ENCODE peak calls at places on chromosome 22, in four cellular contexts. F is GM12878, U is H1, X is HepG2. N is an unnamed sample.

GRCh38 chr22:44489026-44489425 is 9.0 kb downstream of the RTL6 start:
- DNase-seq in F (no peak), U (no peak), X (no peak), N (no peak)

GRCh38 chr22:37627545-37627944 is 11.9 kb upstream of the SH3BP1 start:
- DNase-seq in F (no peak), U (no peak), X (no peak), N (no peak)

GRCh38 chr22:33038836-33039235 is 19.3 kb downstream of the SYN3 start:
- DNase-seq in F (no peak), U (no peak), X (no peak), N (no peak)

GRCh38 chr22:47194476-47195155 is 432.2 kb downstream of the TBC1D22A start:
- DNase-seq in F (no peak), U (no peak), X (no peak), N (no peak)

GRCh38 chr22:44246615-44247326 is 66.0 kb downstream of the SHISAL1 start:
- DNase-seq in F (no peak), U (peak), X (no peak), N (no peak)

GRCh38 chr22:44133901-44134511 is 46.7 kb upstream of the PARVG start:
- DNase-seq in F (no peak), U (no peak), X (no peak), N (no peak)

GRCh38 chr22:37624017-37624365 is 15.4 kb downstream of the GGA1 start:
- DNase-seq in F (no peak), U (no peak), X (no peak), N (no peak)

GRCh38 chr22:38032681-38033521 is 24.3 kb upstream of the PICK1 start:
- DNase-seq in F (no peak), U (no peak), X (peak), N (no peak)

GRCh38 chr22:36184433-36185035 is 17.1 kb downstream of the APOL4 start:
- DNase-seq in F (no peak), U (no peak), X (no peak), N (no peak)

GRCh38 chr22:32203181-32204105 is 1.4 kb downstream of the RFPL2 start:
- DNase-seq in F (no peak), U (peak), X (no peak), N (no peak)

GRCh38 chr22:37817705-37818311 is 5.4 kb upstream of the GALR3 start:
- DNase-seq in F (no peak), U (peak), X (peak), N (peak)

GRCh38 chr22:16933924-16934282 is 74.1 kb downstream of the GAB4 start:
- DNase-seq in F (no peak), U (no peak), X (no peak), N (no peak)

GRCh38 chr22:36156515-36157419 is 3.8 kb downstream of the APOL3 start:
- DNase-seq in F (no peak), U (no peak), X (peak), N (no peak)

GRCh38 chr22:46045459-46046298 is 68.7 kb upstream of the WNT7B start:
- DNase-seq in F (no peak), U (no peak), X (no peak), N (no peak)

GRCh38 chr22:48739348-48740085 is 1088.2 kb downstream of the BRD1 start:
- DNase-seq in F (no peak), U (no peak), X (no peak), N (no peak)

GRCh38 chr22:44753189-44754042 is 1.0 kb downstream of the ARHGAP8 start:
- DNase-seq in F (no peak), U (no peak), X (no peak), N (no peak)

GRCh38 chr22:32904044-32904443 is 102.5 kb downstream of the TIMP3 start:
- DNase-seq in F (no peak), U (no peak), X (peak), N (peak)

GRCh38 chr22:24592144-24592845 is 578 bp downstream of the LRRC75B start:
- DNase-seq in F (no peak), U (peak), X (no peak), N (no peak)

GRCh38 chr22:25420925-25421904 is 143.3 kb upstream of the GRK3 start:
- DNase-seq in F (no peak), U (peak), X (no peak), N (no peak)

GRCh38 chr22:46775789-46776485 is 13.5 kb downstream of the TBC1D22A start:
- DNase-seq in F (no peak), U (no peak), X (peak), N (no peak)

GRCh38 chr22:37545703-37546435 is 14.4 kb upstream of the CDC42EP1 start:
- DNase-seq in F (no peak), U (peak), X (peak), N (no peak)

GRCh38 chr22:26327306-26327705 is 101.8 kb upstream of the ASPHD2 start:
- DNase-seq in F (no peak), U (no peak), X (no peak), N (no peak)

GRCh38 chr22:47061226-47061625 is 298.8 kb downstream of the TBC1D22A start:
- DNase-seq in F (no peak), U (no peak), X (no peak), N (no peak)

GRCh38 chr22:45524157-45524556 is 21.5 kb downstream of the FBLN1 start:
- DNase-seq in F (no peak), U (no peak), X (no peak), N (no peak)

GRCh38 chr22:24486501-24486921 is 8.6 kb upstream of the UPB1 start:
- DNase-seq in F (no peak), U (no peak), X (peak), N (no peak)

GRCh38 chr22:48706934-48707748 is 1120.5 kb downstream of the BRD1 start:
- DNase-seq in F (no peak), U (no peak), X (no peak), N (no peak)

GRCh38 chr22:34804588-34804987 is 261.4 kb upstream of the ISX start:
- DNase-seq in F (no peak), U (no peak), X (no peak), N (no peak)

GRCh38 chr22:28547132-28547842 is 132.4 kb downstream of the TTC28 start:
- DNase-seq in F (no peak), U (no peak), X (no peak), N (no peak)

GRCh38 chr22:30062256-30062655 is 18.0 kb upstream of the HORMAD2 start:
- DNase-seq in F (no peak), U (no peak), X (no peak), N (no peak)

GRCh38 chr22:48404801-48405447 is 1422.7 kb downstream of the BRD1 start:
- DNase-seq in F (no peak), U (peak), X (no peak), N (no peak)

GRCh38 chr22:35531202-35531601 is 9.4 kb upstream of the RASD2 start:
- DNase-seq in F (no peak), U (no peak), X (no peak), N (no peak)

GRCh38 chr22:18980829-18981228 is 44.7 kb upstream of the PRODH start:
- DNase-seq in F (no peak), U (no peak), X (no peak), N (no peak)

GRCh38 chr22:30079952-30080533 is at the start of gene HORMAD2:
- DNase-seq in F (no peak), U (peak), X (no peak), N (no peak)

GRCh38 chr22:44567846-44568493 is 69.9 kb upstream of the RTL6 start:
- DNase-seq in F (no peak), U (no peak), X (peak), N (no peak)

GRCh38 chr22:33109532-33110148 is 51.5 kb upstream of the SYN3 start:
- DNase-seq in F (no peak), U (no peak), X (no peak), N (no peak)

GRCh38 chr22:35425971-35426800 is 26.2 kb downstream of the MCM5 start:
- DNase-seq in F (no peak), U (no peak), X (no peak), N (no peak)

GRCh38 chr22:24758164-24758799 is 16.2 kb downstream of the PIWIL3 start:
- DNase-seq in F (no peak), U (peak), X (peak), N (peak)

GRCh38 chr22:30602049-30602448 is 4.9 kb upstream of the TCN2 start:
- DNase-seq in F (no peak), U (no peak), X (peak), N (no peak)

DNA sequence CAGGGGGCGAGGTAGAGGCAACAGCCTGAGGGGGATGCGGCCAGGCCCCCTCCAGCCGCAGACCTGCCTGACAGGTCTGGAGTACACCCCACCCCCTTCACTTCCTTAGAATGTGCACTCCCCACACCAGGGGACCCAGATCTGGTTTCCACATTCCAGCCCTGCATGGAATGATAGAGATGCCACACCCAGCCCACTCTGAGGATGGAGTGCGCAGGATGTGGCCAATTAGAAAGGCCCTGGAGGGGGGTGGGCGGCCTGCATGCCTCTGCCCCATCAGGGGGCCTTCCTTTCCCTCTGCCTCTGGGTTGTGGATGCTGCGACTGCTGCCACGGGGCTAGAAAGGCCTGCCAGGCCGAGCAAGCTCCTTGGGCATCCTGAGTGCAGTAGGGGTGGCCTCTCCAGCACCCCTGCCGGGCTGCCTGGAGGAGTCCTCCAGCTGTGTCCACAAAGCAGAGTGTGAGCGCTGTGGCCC is 28.2 kb upstream of the MGAT3 start:
- DNase-seq in F (no peak), U (peak), X (no peak), N (no peak)
- TF ChIP-seq SP1 in F (no peak), U (peak), X (no peak), N (no peak)

GRCh38 chr22:22712092-22712658 is 67.8 kb downstream of the GGTLC2 start:
- DNase-seq in F (no peak), U (no peak), X (no peak), N (no peak)
- TF ChIP-seq SUZ12 in F (no peak), U (no peak), X (no peak), N (no peak)

DNA sequence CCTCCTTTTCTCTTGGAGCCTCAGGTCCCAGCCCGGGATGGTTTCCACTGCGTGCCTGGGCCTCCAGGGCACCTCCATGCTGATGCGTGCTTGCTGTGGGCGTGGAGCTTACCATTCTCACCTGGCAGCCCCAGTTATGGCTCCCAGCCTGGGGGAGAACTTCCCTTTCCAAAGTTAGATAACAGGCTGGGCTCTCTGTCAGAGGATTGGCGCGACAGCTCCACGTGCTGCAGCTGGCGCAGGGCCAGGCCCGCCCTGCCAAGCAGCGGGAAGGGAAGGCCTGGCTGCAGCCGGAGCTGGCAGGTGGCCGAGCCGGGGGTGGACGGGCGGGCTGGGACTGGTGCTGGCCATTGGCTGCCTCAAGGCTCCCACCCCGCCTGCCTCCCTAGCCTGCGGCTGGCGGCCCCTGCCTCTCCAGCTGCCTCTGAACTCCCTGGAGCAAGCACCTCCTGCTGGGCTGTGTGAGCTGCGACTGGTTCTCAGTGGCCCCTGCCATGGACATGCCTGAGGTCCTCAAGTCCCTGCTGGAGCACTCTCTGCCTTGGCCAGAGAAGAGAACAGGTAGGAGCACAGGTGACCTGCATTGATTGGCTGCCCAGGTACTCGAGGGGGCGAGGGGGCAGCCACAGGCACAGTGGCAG is 14.6 kb upstream of the TEF start:
- DNase-seq in F (no peak), U (peak), X (peak), N (peak)
- TF ChIP-seq SP1 in F (no peak), U (no peak), X (no peak), N (no peak)

DNA sequence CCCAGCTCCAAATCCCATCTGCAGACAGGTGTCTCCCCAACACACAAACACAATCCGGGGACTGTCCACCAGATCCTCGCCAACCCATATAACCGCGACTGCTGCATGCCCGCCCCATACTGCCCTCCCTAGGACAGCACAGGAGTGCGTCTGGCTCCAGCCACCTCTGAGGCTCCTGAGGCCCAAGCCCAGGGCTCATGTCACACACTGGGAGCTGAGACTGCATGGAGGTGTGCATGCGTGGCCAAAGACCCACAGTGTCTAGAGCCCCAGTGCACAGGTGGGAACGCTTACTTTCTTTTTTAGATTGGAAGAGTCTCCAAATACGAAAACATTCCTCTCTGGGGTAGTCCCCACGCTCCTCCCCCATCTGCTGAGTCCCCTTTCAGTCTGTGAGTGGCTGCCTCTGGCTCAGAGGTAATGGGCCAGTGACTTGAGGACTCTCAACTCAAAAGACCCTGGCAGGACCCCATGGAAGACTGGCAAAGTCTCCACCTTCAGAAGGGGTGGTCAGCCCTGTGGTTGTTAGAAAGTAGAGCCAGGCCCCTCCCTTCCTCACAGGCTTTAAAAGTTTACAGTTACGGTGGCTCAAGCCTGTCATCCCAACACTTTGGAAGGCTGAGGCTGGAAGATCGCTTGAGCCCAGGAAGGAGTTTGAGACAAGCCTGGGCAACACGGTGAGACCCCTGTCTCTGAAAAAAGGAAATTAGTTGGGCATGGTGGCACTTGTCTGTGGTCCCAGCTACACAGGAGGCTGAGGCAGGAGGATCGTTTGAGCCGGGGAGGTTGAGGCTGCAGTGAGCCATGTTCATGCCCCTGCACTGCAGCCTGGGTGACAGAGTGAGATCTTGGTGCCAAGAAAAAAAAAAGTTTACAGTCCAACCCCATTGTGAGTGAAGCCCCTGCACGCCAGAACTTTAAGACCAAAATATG is 2.3 kb downstream of the CBX7 start:
- DNase-seq in F (no peak), U (no peak), X (peak), N (no peak)
- TF ChIP-seq SUZ12 in F (no peak), U (no peak), X (no peak), N (no peak)

N was measured in HEK293T.